ENCODE peak calls at places on chromosomes 11 and 22, in nine cellular contexts. M, B, J, F, A, T, W, H and I are unnamed samples.
A peak's percentile ranks its signal among the peaks of the same experiment; 100 is the strongest.

GRCh38 chr11:46294365-46295309 is 17.2 kb downstream of the CREB3L1 start:
- DNase-seq in J (no peak), W (no peak), B (peak; percentile 90), H (no peak), T (no peak), F (no peak), A (no peak), M (no peak), I (no peak)

GRCh38 chr11:24932110-24933000 is 435.5 kb downstream of the LUZP2 start:
- DNase-seq in M (no peak), F (no peak), H (no peak), B (no peak), A (no peak), W (no peak), J (no peak), T (no peak), I (no peak)

GRCh38 chr22:21709688-21710087 is 25.9 kb downstream of the YPEL1 start:
- DNase-seq in J (no peak), F (no peak), H (no peak), T (no peak), W (no peak), B (no peak), A (no peak), M (no peak), I (no peak)

GRCh38 chr11:72602250-72602904 is 71.8 kb downstream of the PDE2A start:
- DNase-seq in W (no peak), H (no peak), F (no peak), M (no peak), J (no peak), A (no peak), T (no peak), B (no peak), I (no peak)

GRCh38 chr11:127395034-127395433 is 394.5 kb upstream of the KIRREL3 start:
- DNase-seq in A (no peak), H (no peak), B (no peak), M (no peak), J (no peak), F (no peak), W (no peak), T (no peak), I (no peak)

GRCh38 chr11:36254739-36255138 is 34.5 kb downstream of the COMMD9 start:
- DNase-seq in H (no peak), M (no peak), W (no peak), A (no peak), B (no peak), T (no peak), J (no peak), F (no peak), I (no peak)

GRCh38 chr11:77322506-77322905 is 21.0 kb upstream of the GDPD4 start:
- DNase-seq in M (no peak), T (no peak), A (no peak), J (no peak), W (no peak), B (no peak), H (no peak), F (no peak), I (no peak)

GRCh38 chr11:35785287-35786167 is 123.0 kb downstream of the TRIM44 start:
- DNase-seq in B (no peak), M (no peak), H (no peak), W (no peak), A (no peak), J (no peak), F (no peak), T (no peak), I (no peak)

GRCh38 chr11:66289548-66290331 is 797 bp upstream of the YIF1A start:
- DNase-seq in F (peak; percentile 88), T (peak; percentile 60), M (no peak), W (peak; percentile 66), B (no peak), J (no peak), H (no peak), A (peak; percentile 87), I (peak; percentile 72)

GRCh38 chr11:64832467-64833197 is 11.8 kb downstream of the CDC42BPG start:
- DNase-seq in J (no peak), W (no peak), F (no peak), A (no peak), T (no peak), B (no peak), H (no peak), M (no peak), I (no peak)

GRCh38 chr11:126978911-126979310 is 21.7 kb downstream of the KIRREL3 start:
- DNase-seq in B (no peak), W (no peak), M (no peak), H (no peak), T (no peak), F (no peak), J (no peak), A (no peak), I (no peak)

GRCh38 chr22:24230911-24231656 is 13.8 kb downstream of the GGT5 start:
- DNase-seq in T (peak; percentile 62), M (no peak), J (peak; percentile 48), A (peak; percentile 82), H (peak; percentile 42), W (peak; percentile 56), B (no peak), F (peak; percentile 71), I (no peak)

GRCh38 chr11:67083786-67084366 is 27.2 kb downstream of the RHOD start:
- DNase-seq in H (no peak), F (no peak), B (no peak), T (no peak), M (no peak), W (no peak), A (no peak), J (no peak), I (no peak)

GRCh38 chr11:93169950-93170561 is 27.7 kb downstream of the SLC36A4 start:
- DNase-seq in W (no peak), A (no peak), B (peak; percentile 12), F (no peak), H (no peak), T (no peak), J (no peak), M (no peak), I (no peak)

GRCh38 chr11:33373636-33374035 is 116.5 kb downstream of the HIPK3 start:
- DNase-seq in T (no peak), W (no peak), H (no peak), M (no peak), A (no peak), F (no peak), B (no peak), J (no peak), I (no peak)

GRCh38 chr11:44940424-44940823 is 10.3 kb downstream of the TP53I11 start:
- DNase-seq in H (no peak), W (no peak), M (no peak), B (no peak), T (no peak), A (no peak), J (no peak), F (no peak), I (no peak)

GRCh38 chr11:17828311-17828751 is 93.8 kb downstream of the KCNC1 start:
- DNase-seq in A (no peak), T (no peak), B (no peak), F (no peak), M (no peak), J (no peak), H (no peak), W (no peak), I (no peak)

GRCh38 chr11:14904745-14905103 is 12.7 kb upstream of the CYP2R1 start:
- DNase-seq in T (peak; percentile 85), B (peak; percentile 34), H (peak; percentile 63), F (peak; percentile 87), J (peak; percentile 76), A (peak; percentile 94), M (no peak), W (peak; percentile 80), I (peak; percentile 54)

GRCh38 chr11:2562181-2562581 is 117.4 kb downstream of the KCNQ1 start:
- DNase-seq in W (no peak), T (no peak), F (no peak), A (no peak), H (no peak), B (no peak), J (no peak), M (peak; percentile 65), I (no peak)

GRCh38 chr11:17859552-17859951 is 125.0 kb downstream of the KCNC1 start:
- DNase-seq in H (no peak), F (no peak), J (no peak), A (no peak), M (no peak), B (no peak), T (no peak), W (no peak), I (no peak)

GRCh38 chr22:23386245-23386631 is 193.9 kb downstream of the IGLL1 start:
- DNase-seq in F (no peak), A (no peak), B (no peak), T (no peak), H (no peak), M (no peak), J (no peak), W (no peak), I (no peak)

GRCh38 chr22:23113847-23114720 is 27.7 kb downstream of the RSPH14 start:
- DNase-seq in J (no peak), H (no peak), M (peak; percentile 78), F (no peak), W (no peak), T (no peak), A (no peak), B (no peak), I (no peak)

GRCh38 chr11:22742149-22742548 is 75.7 kb downstream of the GAS2 start:
- DNase-seq in H (no peak), A (no peak), F (no peak), B (no peak), T (no peak), J (no peak), M (no peak), W (no peak), I (no peak)

GRCh38 chr11:120043323-120043945 is 94.5 kb downstream of the TRIM29 start:
- DNase-seq in H (no peak), T (no peak), W (no peak), A (no peak), B (no peak), M (no peak), J (no peak), F (no peak), I (no peak)

GRCh38 chr11:121406291-121406690 is 45.8 kb upstream of the SORL1 start:
- DNase-seq in T (no peak), W (no peak), B (no peak), F (no peak), H (no peak), J (no peak), M (no peak), A (no peak), I (no peak)

GRCh38 chr11:117701781-117702180 is 95.2 kb downstream of the DSCAML1 start:
- DNase-seq in A (no peak), T (no peak), W (no peak), J (no peak), H (no peak), B (no peak), M (no peak), F (no peak), I (no peak)

GRCh38 chr22:19853879-19854777 is 546 bp downstream of the GNB1L start:
- DNase-seq in W (peak; percentile 10), B (no peak), J (peak; percentile 24), T (no peak), M (no peak), A (peak; percentile 22), F (peak; percentile 25), H (peak; percentile 23), I (no peak)

GRCh38 chr11:18700375-18700774 is 1.8 kb downstream of the TMEM86A start:
- DNase-seq in M (no peak), T (no peak), J (no peak), W (no peak), B (no peak), F (no peak), H (no peak), A (no peak), I (peak; percentile 82)

GRCh38 chr11:78742430-78742829 is 167.8 kb upstream of the NARS2 start:
- DNase-seq in M (no peak), T (no peak), J (no peak), W (no peak), A (no peak), H (no peak), B (no peak), F (no peak), I (peak; percentile 72)

GRCh38 chr11:114060402-114061052 is 1.0 kb downstream of the ZBTB16 start:
- DNase-seq in H (peak; percentile 24), T (no peak), M (no peak), F (peak; percentile 29), B (no peak), A (peak; percentile 40), J (no peak), W (no peak), I (no peak)

GRCh38 chr11:93537767-93538261 is 5.4 kb downstream of the SMCO4 start:
- DNase-seq in B (no peak), J (no peak), W (no peak), A (no peak), T (no peak), H (no peak), M (no peak), F (no peak), I (peak; percentile 64)